ENCODE peak calls at places on chromosome 17, in ten cellular contexts. One of them, this sample, is unnamed.

GRCh38 chr17:79515110-79515509 is 95.7 kb downstream of the RBFOX3 start:
- DNase-seq in cardiac muscle cell: no peak
- DNase-seq in stomach: no peak
- DNase-seq in GM20000: no peak
- DNase-seq in pancreas: no peak
- DNase-seq in A549: no peak
- DNase-seq in endothelial cell: no peak
- DNase-seq in uterus: no peak
- DNase-seq in progenitor cell of endocrine pancreas: no peak
- DNase-seq in nephron progenitor cell: no peak
- DNase-seq in this sample: no peak

GRCh38 chr17:15967706-15968399 is 22.9 kb downstream of the ADORA2B start:
- DNase-seq in pancreas: no peak
- DNase-seq in nephron progenitor cell: no peak
- DNase-seq in GM20000: no peak
- DNase-seq in uterus: no peak
- DNase-seq in A549: no peak
- DNase-seq in progenitor cell of endocrine pancreas: no peak
- DNase-seq in endothelial cell: no peak
- DNase-seq in stomach: no peak
- DNase-seq in cardiac muscle cell: no peak
- DNase-seq in this sample: no peak

GRCh38 chr17:10072556-10072955 is 125.8 kb downstream of the GAS7 start:
- DNase-seq in pancreas: no peak
- DNase-seq in GM20000: no peak
- DNase-seq in stomach: no peak
- DNase-seq in cardiac muscle cell: no peak
- DNase-seq in endothelial cell: no peak
- DNase-seq in progenitor cell of endocrine pancreas: no peak
- DNase-seq in nephron progenitor cell: no peak
- DNase-seq in uterus: peak
- DNase-seq in A549: no peak
- DNase-seq in this sample: no peak

GRCh38 chr17:41620583-41621434 is 3.6 kb downstream of the KRT17 start:
- DNase-seq in endothelial cell: no peak
- DNase-seq in nephron progenitor cell: no peak
- DNase-seq in uterus: no peak
- DNase-seq in GM20000: no peak
- DNase-seq in A549: no peak
- DNase-seq in progenitor cell of endocrine pancreas: no peak
- DNase-seq in stomach: no peak
- DNase-seq in cardiac muscle cell: peak
- DNase-seq in pancreas: no peak
- DNase-seq in this sample: peak

GRCh38 chr17:50149425-50150353 is 788 bp downstream of the PPP1R9B start:
- DNase-seq in cardiac muscle cell: peak
- DNase-seq in nephron progenitor cell: peak
- DNase-seq in pancreas: peak
- DNase-seq in uterus: peak
- DNase-seq in GM20000: peak
- DNase-seq in endothelial cell: peak
- DNase-seq in stomach: peak
- DNase-seq in progenitor cell of endocrine pancreas: peak
- DNase-seq in A549: peak
- DNase-seq in this sample: peak

GRCh38 chr17:17117923-17118322 is 75.7 kb downstream of the MPRIP start:
- DNase-seq in stomach: no peak
- DNase-seq in nephron progenitor cell: no peak
- DNase-seq in pancreas: no peak
- DNase-seq in uterus: no peak
- DNase-seq in A549: no peak
- DNase-seq in progenitor cell of endocrine pancreas: no peak
- DNase-seq in cardiac muscle cell: no peak
- DNase-seq in endothelial cell: no peak
- DNase-seq in GM20000: no peak
- DNase-seq in this sample: no peak

GRCh38 chr17:49859991-49860953 is 12.4 kb upstream of the TAC4 start:
- DNase-seq in endothelial cell: no peak
- DNase-seq in progenitor cell of endocrine pancreas: no peak
- DNase-seq in GM20000: no peak
- DNase-seq in pancreas: no peak
- DNase-seq in cardiac muscle cell: no peak
- DNase-seq in uterus: no peak
- DNase-seq in A549: peak
- DNase-seq in nephron progenitor cell: peak
- DNase-seq in stomach: peak
- DNase-seq in this sample: no peak

GRCh38 chr17:81902023-81902652 is at the start of gene NPB:
- DNase-seq in cardiac muscle cell: peak
- DNase-seq in uterus: no peak
- DNase-seq in A549: no peak
- DNase-seq in GM20000: no peak
- DNase-seq in nephron progenitor cell: peak
- DNase-seq in pancreas: peak
- DNase-seq in progenitor cell of endocrine pancreas: no peak
- DNase-seq in endothelial cell: no peak
- DNase-seq in stomach: peak
- DNase-seq in this sample: peak

DNA sequence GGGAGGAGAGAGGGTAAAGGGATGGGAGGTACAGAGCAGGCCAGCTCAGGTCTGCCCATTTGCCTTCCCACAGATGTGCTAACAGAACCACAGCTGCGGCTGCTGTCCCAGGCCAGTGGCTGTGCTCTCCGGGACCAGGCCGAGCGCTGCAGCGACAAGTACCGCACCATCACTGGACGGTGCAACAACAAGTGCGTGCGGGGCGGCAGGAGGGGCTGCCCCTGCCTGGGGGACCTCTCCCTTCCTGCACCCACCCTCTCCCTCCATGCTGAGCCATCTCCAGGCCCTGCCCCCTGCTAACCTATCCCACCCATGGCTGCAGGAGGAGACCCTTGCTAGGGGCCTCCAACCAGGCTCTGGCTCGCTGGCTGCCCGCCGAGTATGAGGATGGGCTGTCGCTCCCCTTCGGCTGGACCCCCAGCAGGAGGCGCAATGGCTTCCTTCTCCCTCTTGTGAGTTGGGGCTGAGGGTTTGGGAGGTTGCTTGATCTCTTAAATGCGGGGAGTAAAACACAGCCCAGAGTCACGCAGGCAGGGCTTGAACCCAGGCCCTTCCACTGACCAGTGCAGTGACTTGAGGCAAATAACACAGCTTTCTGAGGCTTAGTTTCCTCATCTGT is 1.2 kb downstream of the EPX start:
- DNase-seq in endothelial cell: no peak
- DNase-seq in uterus: no peak
- DNase-seq in cardiac muscle cell: no peak
- DNase-seq in pancreas: no peak
- DNase-seq in nephron progenitor cell: no peak
- DNase-seq in A549: no peak
- DNase-seq in progenitor cell of endocrine pancreas: no peak
- DNase-seq in GM20000: no peak
- DNase-seq in stomach: no peak
- DNase-seq in this sample: no peak
- TF ChIP-seq CTCF in endothelial cell: no peak
- TF ChIP-seq CTCF in uterus: no peak
- TF ChIP-seq CTCF in cardiac muscle cell: no peak
- TF ChIP-seq CTCF in pancreas: no peak
- TF ChIP-seq CTCF in nephron progenitor cell: no peak
- TF ChIP-seq CTCF in A549: no peak
- TF ChIP-seq CTCF in progenitor cell of endocrine pancreas: no peak
- TF ChIP-seq CTCF in GM20000: no peak
- TF ChIP-seq CTCF in stomach: no peak
- TF ChIP-seq CTCF in this sample: no peak

GRCh38 chr17:1200440-1200839 is 20.7 kb upstream of the ABR start:
- DNase-seq in cardiac muscle cell: no peak
- DNase-seq in endothelial cell: no peak
- DNase-seq in A549: no peak
- DNase-seq in uterus: no peak
- DNase-seq in GM20000: peak
- DNase-seq in nephron progenitor cell: no peak
- DNase-seq in pancreas: no peak
- DNase-seq in stomach: no peak
- DNase-seq in progenitor cell of endocrine pancreas: no peak
- DNase-seq in this sample: no peak

GRCh38 chr17:1201132-1201702 is 21.4 kb upstream of the ABR start:
- DNase-seq in stomach: no peak
- DNase-seq in A549: no peak
- DNase-seq in endothelial cell: no peak
- DNase-seq in cardiac muscle cell: no peak
- DNase-seq in progenitor cell of endocrine pancreas: no peak
- DNase-seq in GM20000: peak
- DNase-seq in uterus: no peak
- DNase-seq in pancreas: no peak
- DNase-seq in nephron progenitor cell: no peak
- DNase-seq in this sample: no peak

GRCh38 chr17:1206016-1206787 is 26.4 kb upstream of the ABR start:
- DNase-seq in cardiac muscle cell: no peak
- DNase-seq in uterus: no peak
- DNase-seq in A549: no peak
- DNase-seq in nephron progenitor cell: no peak
- DNase-seq in endothelial cell: no peak
- DNase-seq in progenitor cell of endocrine pancreas: no peak
- DNase-seq in GM20000: no peak
- DNase-seq in stomach: no peak
- DNase-seq in pancreas: no peak
- DNase-seq in this sample: no peak

GRCh38 chr17:1203967-1204291 is 24.1 kb upstream of the ABR start:
- DNase-seq in nephron progenitor cell: no peak
- DNase-seq in stomach: no peak
- DNase-seq in cardiac muscle cell: no peak
- DNase-seq in endothelial cell: no peak
- DNase-seq in A549: no peak
- DNase-seq in uterus: no peak
- DNase-seq in pancreas: no peak
- DNase-seq in GM20000: no peak
- DNase-seq in progenitor cell of endocrine pancreas: no peak
- DNase-seq in this sample: no peak

DNA sequence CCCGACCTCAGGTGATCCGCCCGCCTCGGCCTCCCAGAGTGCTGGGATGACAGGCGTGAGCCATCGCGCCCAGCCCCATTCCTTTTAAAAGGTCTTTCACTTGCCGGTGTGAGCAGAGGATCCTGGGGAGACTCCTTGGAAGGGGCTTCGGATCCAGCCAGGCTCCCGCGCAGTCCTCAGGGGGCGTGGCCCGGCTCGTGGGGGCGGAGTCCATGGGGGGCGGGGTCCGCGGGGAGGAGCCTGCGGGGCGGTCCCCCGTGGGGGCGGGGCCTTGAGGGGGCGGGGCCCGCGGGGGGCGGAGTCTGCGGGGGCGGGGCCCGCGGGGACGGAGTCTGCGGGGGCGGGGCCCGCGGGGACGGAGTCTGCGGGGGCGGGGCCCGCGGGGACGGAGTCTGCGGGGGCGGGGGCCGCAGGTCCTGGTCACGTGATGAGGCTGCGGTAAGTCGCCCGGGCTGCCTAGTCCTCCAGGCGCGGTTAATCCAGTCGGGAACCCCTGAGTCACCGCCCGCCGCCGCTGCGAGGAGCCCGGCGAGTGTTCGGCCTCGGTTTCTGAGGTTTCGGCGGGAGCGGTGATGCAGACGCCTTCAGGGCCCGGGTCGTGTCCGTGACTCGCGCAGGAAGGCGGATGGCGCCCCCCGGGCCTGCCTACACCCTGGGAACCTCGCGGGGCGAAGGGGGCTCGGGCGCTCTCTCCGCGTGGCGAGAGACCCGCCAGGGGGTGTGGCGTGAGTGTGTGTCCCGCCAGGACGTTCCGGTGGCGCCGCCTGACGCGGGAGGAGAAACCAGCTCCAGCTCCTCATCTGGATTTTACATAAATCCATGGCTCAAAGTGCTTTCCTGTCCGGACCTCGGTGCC is 23.6 kb upstream of the ABR start:
- DNase-seq in GM20000: peak
- DNase-seq in uterus: peak
- DNase-seq in nephron progenitor cell: peak
- DNase-seq in stomach: peak
- DNase-seq in pancreas: peak
- DNase-seq in progenitor cell of endocrine pancreas: no peak
- DNase-seq in endothelial cell: peak
- DNase-seq in cardiac muscle cell: peak
- DNase-seq in A549: peak
- DNase-seq in this sample: peak
- TF ChIP-seq CTCF in GM20000: no peak
- TF ChIP-seq CTCF in uterus: peak
- TF ChIP-seq CTCF in nephron progenitor cell: no peak
- TF ChIP-seq CTCF in stomach: no peak
- TF ChIP-seq CTCF in pancreas: no peak
- TF ChIP-seq CTCF in progenitor cell of endocrine pancreas: no peak
- TF ChIP-seq CTCF in endothelial cell: no peak
- TF ChIP-seq CTCF in cardiac muscle cell: no peak
- TF ChIP-seq CTCF in A549: peak
- TF ChIP-seq CTCF in this sample: no peak

GRCh38 chr17:8100763-8101162 is 13.2 kb upstream of the ALOX12B start:
- DNase-seq in stomach: no peak
- DNase-seq in endothelial cell: no peak
- DNase-seq in pancreas: no peak
- DNase-seq in GM20000: no peak
- DNase-seq in progenitor cell of endocrine pancreas: no peak
- DNase-seq in cardiac muscle cell: no peak
- DNase-seq in A549: no peak
- DNase-seq in nephron progenitor cell: no peak
- DNase-seq in uterus: no peak
- DNase-seq in this sample: no peak

GRCh38 chr17:8101721-8102120 is 14.2 kb upstream of the ALOX12B start:
- DNase-seq in uterus: no peak
- DNase-seq in nephron progenitor cell: no peak
- DNase-seq in endothelial cell: no peak
- DNase-seq in cardiac muscle cell: no peak
- DNase-seq in pancreas: no peak
- DNase-seq in A549: no peak
- DNase-seq in GM20000: no peak
- DNase-seq in stomach: no peak
- DNase-seq in progenitor cell of endocrine pancreas: no peak
- DNase-seq in this sample: no peak

GRCh38 chr17:8103549-8103948 is 14.8 kb downstream of the ALOXE3 start:
- DNase-seq in stomach: peak
- DNase-seq in endothelial cell: no peak
- DNase-seq in A549: no peak
- DNase-seq in uterus: no peak
- DNase-seq in pancreas: no peak
- DNase-seq in cardiac muscle cell: no peak
- DNase-seq in nephron progenitor cell: no peak
- DNase-seq in GM20000: no peak
- DNase-seq in progenitor cell of endocrine pancreas: no peak
- DNase-seq in this sample: no peak

GRCh38 chr17:8096541-8096940 is 9.0 kb upstream of the ALOX12B start:
- DNase-seq in nephron progenitor cell: no peak
- DNase-seq in uterus: no peak
- DNase-seq in endothelial cell: no peak
- DNase-seq in stomach: no peak
- DNase-seq in pancreas: no peak
- DNase-seq in cardiac muscle cell: no peak
- DNase-seq in GM20000: no peak
- DNase-seq in A549: no peak
- DNase-seq in progenitor cell of endocrine pancreas: no peak
- DNase-seq in this sample: no peak

DNA sequence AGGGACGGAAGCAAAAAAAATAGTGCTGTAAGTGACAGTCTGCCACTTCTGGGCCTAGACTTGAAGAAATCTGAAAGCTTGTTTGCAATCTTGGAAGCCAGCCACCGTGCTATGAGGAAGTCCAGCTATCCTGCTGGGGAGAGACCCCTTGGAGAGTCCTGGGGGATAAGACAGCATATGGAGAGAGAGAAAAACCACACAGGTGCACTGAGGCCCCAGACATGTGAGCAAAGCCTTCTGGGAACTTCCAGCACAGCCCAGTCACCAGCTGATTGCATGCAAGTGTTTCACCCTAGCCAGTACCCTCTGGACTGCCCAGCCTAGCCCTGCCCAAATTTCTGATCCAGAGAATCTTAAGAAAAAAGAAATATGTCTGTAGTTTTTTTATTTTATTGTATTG is 12.6 kb upstream of the ALOX12B start:
- DNase-seq in cardiac muscle cell: no peak
- DNase-seq in nephron progenitor cell: no peak
- DNase-seq in progenitor cell of endocrine pancreas: no peak
- DNase-seq in uterus: no peak
- DNase-seq in stomach: no peak
- DNase-seq in GM20000: no peak
- DNase-seq in A549: no peak
- DNase-seq in endothelial cell: no peak
- DNase-seq in pancreas: no peak
- DNase-seq in this sample: no peak
- TF ChIP-seq CTCF in cardiac muscle cell: no peak
- TF ChIP-seq CTCF in nephron progenitor cell: no peak
- TF ChIP-seq CTCF in progenitor cell of endocrine pancreas: no peak
- TF ChIP-seq CTCF in uterus: no peak
- TF ChIP-seq CTCF in stomach: no peak
- TF ChIP-seq CTCF in GM20000: no peak
- TF ChIP-seq CTCF in A549: no peak
- TF ChIP-seq CTCF in endothelial cell: no peak
- TF ChIP-seq CTCF in pancreas: no peak
- TF ChIP-seq CTCF in this sample: no peak

GRCh38 chr17:39861235-39861634 is 2.9 kb downstream of the IKZF3 start:
- DNase-seq in uterus: no peak
- DNase-seq in nephron progenitor cell: no peak
- DNase-seq in stomach: no peak
- DNase-seq in endothelial cell: no peak
- DNase-seq in GM20000: no peak
- DNase-seq in pancreas: no peak
- DNase-seq in progenitor cell of endocrine pancreas: no peak
- DNase-seq in cardiac muscle cell: no peak
- DNase-seq in A549: no peak
- DNase-seq in this sample: no peak

GRCh38 chr17:39867084-39867890 is 715 bp upstream of the ZPBP2 start:
- DNase-seq in cardiac muscle cell: no peak
- DNase-seq in nephron progenitor cell: no peak
- DNase-seq in stomach: no peak
- DNase-seq in endothelial cell: no peak
- DNase-seq in progenitor cell of endocrine pancreas: no peak
- DNase-seq in A549: no peak
- DNase-seq in uterus: no peak
- DNase-seq in pancreas: no peak
- DNase-seq in GM20000: peak
- DNase-seq in this sample: no peak

GRCh38 chr17:39863244-39863917 is 731 bp downstream of the IKZF3 start:
- DNase-seq in pancreas: no peak
- DNase-seq in uterus: no peak
- DNase-seq in cardiac muscle cell: no peak
- DNase-seq in A549: no peak
- DNase-seq in nephron progenitor cell: no peak
- DNase-seq in GM20000: no peak
- DNase-seq in endothelial cell: no peak
- DNase-seq in progenitor cell of endocrine pancreas: no peak
- DNase-seq in stomach: no peak
- DNase-seq in this sample: no peak

GRCh38 chr17:39866013-39866730 is 1.8 kb upstream of the ZPBP2 start:
- DNase-seq in pancreas: no peak
- DNase-seq in stomach: no peak
- DNase-seq in progenitor cell of endocrine pancreas: no peak
- DNase-seq in GM20000: no peak
- DNase-seq in uterus: no peak
- DNase-seq in cardiac muscle cell: no peak
- DNase-seq in nephron progenitor cell: no peak
- DNase-seq in A549: no peak
- DNase-seq in endothelial cell: no peak
- DNase-seq in this sample: no peak

DNA sequence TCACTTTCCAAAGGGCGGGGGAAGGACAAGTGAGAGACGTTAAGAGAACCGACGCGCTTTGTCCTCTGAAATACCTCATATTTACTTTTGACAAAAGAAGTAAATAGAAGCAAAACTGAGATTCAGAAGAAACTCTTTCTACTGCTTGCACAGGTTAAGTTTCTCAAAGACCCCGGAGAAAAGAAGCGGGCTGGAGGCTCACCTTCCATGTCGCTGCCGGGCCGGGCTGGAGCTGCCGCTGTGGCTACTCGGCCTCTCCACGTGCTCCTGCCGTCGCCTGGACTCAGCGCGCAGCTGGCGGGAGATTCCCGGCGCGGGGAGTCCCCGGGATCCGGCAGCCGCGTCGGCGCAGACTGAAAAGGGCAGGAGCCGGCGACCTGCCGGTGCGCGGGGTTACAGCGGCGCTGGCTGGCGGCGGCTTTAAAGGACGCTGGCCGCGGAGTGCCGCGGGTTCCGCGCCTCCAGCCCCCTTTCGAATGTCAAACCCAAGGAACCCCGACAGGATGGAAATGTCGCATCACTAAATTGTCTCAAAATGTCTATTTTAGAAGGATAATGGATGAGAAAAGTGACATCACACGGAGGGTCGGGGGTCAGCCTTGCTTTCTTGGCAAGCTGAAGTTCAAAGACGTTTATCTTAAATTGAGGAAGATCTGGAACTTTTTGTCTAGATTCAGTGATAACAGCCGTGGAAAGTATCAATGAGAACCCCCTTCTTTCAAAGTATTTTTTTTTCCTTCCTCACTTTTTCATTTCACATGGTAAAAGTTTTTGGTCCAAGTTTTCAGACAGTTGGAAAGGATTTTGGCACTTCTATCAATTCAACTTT is at the start of gene IKZF3:
- DNase-seq in nephron progenitor cell: peak
- DNase-seq in endothelial cell: peak
- DNase-seq in A549: peak
- DNase-seq in stomach: peak
- DNase-seq in cardiac muscle cell: peak
- DNase-seq in uterus: peak
- DNase-seq in GM20000: peak
- DNase-seq in progenitor cell of endocrine pancreas: peak
- DNase-seq in pancreas: peak
- DNase-seq in this sample: peak
- TF ChIP-seq CTCF in nephron progenitor cell: no peak
- TF ChIP-seq CTCF in endothelial cell: no peak
- TF ChIP-seq CTCF in A549: no peak
- TF ChIP-seq CTCF in stomach: no peak
- TF ChIP-seq CTCF in cardiac muscle cell: no peak
- TF ChIP-seq CTCF in uterus: no peak
- TF ChIP-seq CTCF in GM20000: peak
- TF ChIP-seq CTCF in progenitor cell of endocrine pancreas: no peak
- TF ChIP-seq CTCF in pancreas: no peak
- TF ChIP-seq CTCF in this sample: no peak